ENCODE peak calls at places on chromosomes 2 and 18, in five cellular contexts. One of them, this sample, is unnamed.

GRCh38 chr2:232229296-232229916 is 149.1 kb upstream of the ALPP start:
- DNase-seq in cardiac fibroblast: peak; percentile 69
- DNase-seq in brain microvascular endothelial cell: peak; percentile 58
- DNase-seq in esophagus muscularis mucosa: no peak
- DNase-seq in endodermal cell: peak; percentile 49
- DNase-seq in this sample: no peak

GRCh38 chr18:44680271-44681038 is at the start of gene SETBP1:
- DNase-seq in cardiac fibroblast: no peak
- DNase-seq in brain microvascular endothelial cell: no peak
- DNase-seq in endodermal cell: peak; percentile 88
- DNase-seq in esophagus muscularis mucosa: peak; percentile 95
- DNase-seq in this sample: no peak

GRCh38 chr2:147236601-147237000 is 608.2 kb upstream of the ACVR2A start:
- DNase-seq in endodermal cell: no peak
- DNase-seq in brain microvascular endothelial cell: no peak
- DNase-seq in cardiac fibroblast: no peak
- DNase-seq in esophagus muscularis mucosa: no peak
- DNase-seq in this sample: no peak

GRCh38 chr2:86204458-86204857 is 5.2 kb downstream of the MRPL35 start:
- DNase-seq in cardiac fibroblast: no peak
- DNase-seq in endodermal cell: no peak
- DNase-seq in brain microvascular endothelial cell: no peak
- DNase-seq in esophagus muscularis mucosa: peak; percentile 31
- DNase-seq in this sample: no peak

GRCh38 chr2:31865215-31865614 is 145.6 kb downstream of the MEMO1 start:
- DNase-seq in esophagus muscularis mucosa: no peak
- DNase-seq in endodermal cell: no peak
- DNase-seq in cardiac fibroblast: no peak
- DNase-seq in brain microvascular endothelial cell: no peak
- DNase-seq in this sample: no peak

GRCh38 chr2:68767031-68767961 is 32.7 kb downstream of the ARHGAP25 start:
- DNase-seq in cardiac fibroblast: no peak
- DNase-seq in brain microvascular endothelial cell: no peak
- DNase-seq in esophagus muscularis mucosa: peak; percentile 74
- DNase-seq in endodermal cell: no peak
- DNase-seq in this sample: no peak

GRCh38 chr18:67517224-67517765 is 775 bp upstream of the DSEL start:
- DNase-seq in esophagus muscularis mucosa: no peak
- DNase-seq in brain microvascular endothelial cell: no peak
- DNase-seq in endodermal cell: peak; percentile 61
- DNase-seq in cardiac fibroblast: no peak
- DNase-seq in this sample: no peak

GRCh38 chr18:61579581-61579980 is 246.4 kb downstream of the CDH20 start:
- DNase-seq in esophagus muscularis mucosa: no peak
- DNase-seq in endodermal cell: no peak
- DNase-seq in cardiac fibroblast: no peak
- DNase-seq in brain microvascular endothelial cell: no peak
- DNase-seq in this sample: no peak

GRCh38 chr2:191355170-191355758 is 110.1 kb downstream of the MYO1B start:
- DNase-seq in brain microvascular endothelial cell: no peak
- DNase-seq in cardiac fibroblast: no peak
- DNase-seq in endodermal cell: no peak
- DNase-seq in esophagus muscularis mucosa: no peak
- DNase-seq in this sample: no peak

GRCh38 chr2:186342029-186342428 is 144.0 kb upstream of the ZC3H15 start:
- DNase-seq in brain microvascular endothelial cell: no peak
- DNase-seq in cardiac fibroblast: no peak
- DNase-seq in esophagus muscularis mucosa: no peak
- DNase-seq in endodermal cell: no peak
- DNase-seq in this sample: no peak

GRCh38 chr2:9655441-9656269 is 24.9 kb upstream of the YWHAQ start:
- DNase-seq in brain microvascular endothelial cell: peak; percentile 95
- DNase-seq in cardiac fibroblast: peak; percentile 97
- DNase-seq in endodermal cell: no peak
- DNase-seq in esophagus muscularis mucosa: no peak
- DNase-seq in this sample: peak; percentile 81

GRCh38 chr18:58525517-58525916 is 103.4 kb downstream of the ALPK2 start:
- DNase-seq in cardiac fibroblast: peak; percentile 53
- DNase-seq in esophagus muscularis mucosa: no peak
- DNase-seq in brain microvascular endothelial cell: peak; percentile 48
- DNase-seq in endodermal cell: no peak
- DNase-seq in this sample: no peak

GRCh38 chr2:166361351-166362153 is 14.2 kb downstream of the SCN9A start:
- DNase-seq in cardiac fibroblast: peak; percentile 68
- DNase-seq in endodermal cell: no peak
- DNase-seq in brain microvascular endothelial cell: peak; percentile 29
- DNase-seq in esophagus muscularis mucosa: no peak
- DNase-seq in this sample: no peak

GRCh38 chr2:63053889-63054725 is 3.5 kb downstream of the OTX1 start:
- DNase-seq in brain microvascular endothelial cell: no peak
- DNase-seq in endodermal cell: peak; percentile 95
- DNase-seq in cardiac fibroblast: no peak
- DNase-seq in esophagus muscularis mucosa: no peak
- DNase-seq in this sample: no peak
- H3K4me3 ChIP-seq in brain microvascular endothelial cell: no peak overlapping the region
- H3K4me3 ChIP-seq in endodermal cell: no peak overlapping the region
- H3K4me3 ChIP-seq in cardiac fibroblast: no peak overlapping the region
- H3K4me3 ChIP-seq in esophagus muscularis mucosa: no peak overlapping the region
- H3K4me3 ChIP-seq in this sample: no peak overlapping the region

DNA sequence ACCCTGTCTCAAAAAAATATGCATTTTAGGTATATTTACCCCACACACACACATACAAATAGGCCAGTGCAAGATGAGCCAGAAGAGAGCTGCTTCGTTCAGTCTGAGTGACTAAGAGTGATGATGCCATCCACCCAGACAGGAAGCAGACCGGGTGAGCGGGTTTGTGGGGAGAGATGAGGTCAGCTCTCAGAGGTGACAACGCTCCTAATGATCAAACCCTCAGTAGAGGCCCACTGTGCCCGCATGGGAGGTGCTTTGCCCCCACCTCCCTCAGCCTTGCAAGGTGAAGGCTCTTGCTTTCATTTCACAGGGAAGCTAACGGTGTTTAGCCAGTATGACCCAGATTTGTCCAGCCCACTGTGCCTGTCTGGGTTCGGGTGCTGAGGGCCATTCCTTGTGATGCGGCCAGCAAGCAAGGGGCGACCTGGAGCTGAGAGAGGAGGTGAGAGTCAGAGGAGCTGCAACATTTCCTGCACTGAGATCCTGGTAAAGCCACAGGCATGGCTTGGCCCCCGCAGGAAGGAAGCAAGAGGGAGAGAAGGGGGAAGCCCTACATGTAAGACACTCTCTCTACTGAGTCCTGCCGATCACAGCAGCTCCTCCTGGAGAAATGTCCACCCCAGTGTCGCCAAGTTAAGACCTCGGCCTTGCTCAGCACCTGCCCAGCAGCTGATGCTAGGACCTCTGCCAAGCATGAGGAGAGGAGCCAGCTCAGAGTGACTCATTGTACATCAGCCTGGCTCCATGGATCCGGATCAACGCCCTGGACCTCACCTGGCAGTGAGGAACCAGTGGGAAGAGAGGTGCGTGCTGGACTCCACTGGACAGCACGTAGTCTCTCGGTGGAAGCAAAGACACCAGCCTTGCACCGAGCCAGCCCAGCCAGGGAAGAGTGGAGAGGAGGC is 37.0 kb downstream of the NIFK start:
- DNase-seq in brain microvascular endothelial cell: peak; percentile 85
- DNase-seq in cardiac fibroblast: peak; percentile 92
- DNase-seq in endodermal cell: peak; percentile 45
- DNase-seq in esophagus muscularis mucosa: no peak
- DNase-seq in this sample: peak; percentile 49
- H3K4me3 ChIP-seq in brain microvascular endothelial cell: no peak overlapping the region
- H3K4me3 ChIP-seq in cardiac fibroblast: no peak overlapping the region
- H3K4me3 ChIP-seq in endodermal cell: no peak overlapping the region
- H3K4me3 ChIP-seq in esophagus muscularis mucosa: no peak overlapping the region
- H3K4me3 ChIP-seq in this sample: no peak overlapping the region

DNA sequence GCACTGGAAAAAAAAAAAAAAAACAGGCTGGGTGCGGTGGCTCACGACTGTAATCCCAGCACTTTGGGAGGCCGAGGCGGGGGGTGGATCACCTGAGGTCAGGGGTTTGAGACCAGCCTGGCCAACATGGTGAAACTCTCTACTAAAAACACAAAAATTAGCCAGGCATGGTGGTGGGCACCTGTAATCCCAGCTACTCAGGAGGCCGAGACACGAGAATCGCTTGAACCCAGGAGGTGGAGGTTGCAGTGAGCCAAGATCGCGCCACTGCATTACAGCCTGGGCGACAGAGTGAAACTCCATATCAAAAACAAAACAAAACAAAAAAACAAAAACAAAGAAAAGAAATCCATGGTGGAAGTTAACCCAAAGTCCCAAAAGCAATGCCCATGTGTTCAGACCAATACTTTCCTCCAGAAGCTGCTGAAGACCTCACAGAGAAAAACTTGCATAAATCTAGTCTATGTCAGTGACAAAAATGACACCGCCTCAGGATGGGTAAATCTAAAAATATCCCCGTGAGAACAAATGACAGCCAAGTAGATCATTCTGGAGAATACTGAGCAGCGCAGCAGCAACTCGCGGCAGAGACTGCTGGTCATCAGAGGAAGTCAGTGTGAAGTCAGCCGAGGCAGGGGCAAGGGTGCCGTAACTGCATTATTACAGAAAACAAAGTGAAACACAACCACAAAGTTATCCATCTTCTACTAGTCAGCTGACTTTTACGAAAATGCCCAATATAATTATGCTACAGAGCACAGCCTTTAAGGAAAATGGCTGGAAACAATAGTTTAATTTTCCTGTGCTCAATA is 41.0 kb downstream of the LPIN2 start:
- DNase-seq in esophagus muscularis mucosa: peak; percentile 93
- DNase-seq in brain microvascular endothelial cell: peak; percentile 76
- DNase-seq in cardiac fibroblast: peak; percentile 57
- DNase-seq in endodermal cell: no peak
- DNase-seq in this sample: no peak
- H3K4me3 ChIP-seq in esophagus muscularis mucosa: peak overlapping the region; percentile 18
- H3K4me3 ChIP-seq in brain microvascular endothelial cell: no peak overlapping the region
- H3K4me3 ChIP-seq in cardiac fibroblast: no peak overlapping the region
- H3K4me3 ChIP-seq in endodermal cell: no peak overlapping the region
- H3K4me3 ChIP-seq in this sample: no peak overlapping the region

GRCh38 chr2:177396630-177397460 is 4.3 kb downstream of the AGPS start:
- DNase-seq in cardiac fibroblast: peak; percentile 90
- DNase-seq in brain microvascular endothelial cell: peak; percentile 56
- DNase-seq in endodermal cell: no peak
- DNase-seq in esophagus muscularis mucosa: no peak
- DNase-seq in this sample: peak; percentile 57
- H3K4me3 ChIP-seq in cardiac fibroblast: peak overlapping the region; percentile 8
- H3K4me3 ChIP-seq in brain microvascular endothelial cell: no peak overlapping the region
- H3K4me3 ChIP-seq in endodermal cell: no peak overlapping the region
- H3K4me3 ChIP-seq in esophagus muscularis mucosa: no peak overlapping the region
- H3K4me3 ChIP-seq in this sample: no peak overlapping the region

GRCh38 chr18:80244956-80245730 is 2.2 kb downstream of the PARD6G start:
- DNase-seq in esophagus muscularis mucosa: no peak
- DNase-seq in endodermal cell: peak; percentile 42
- DNase-seq in brain microvascular endothelial cell: no peak
- DNase-seq in cardiac fibroblast: no peak
- DNase-seq in this sample: no peak
- H3K4me3 ChIP-seq in esophagus muscularis mucosa: no peak overlapping the region
- H3K4me3 ChIP-seq in endodermal cell: peak overlapping the region; percentile 73
- H3K4me3 ChIP-seq in brain microvascular endothelial cell: no peak overlapping the region
- H3K4me3 ChIP-seq in cardiac fibroblast: no peak overlapping the region
- H3K4me3 ChIP-seq in this sample: no peak overlapping the region

GRCh38 chr18:74785632-74786031 is 188.0 kb downstream of the ZNF407 start:
- DNase-seq in esophagus muscularis mucosa: no peak
- DNase-seq in endodermal cell: no peak
- DNase-seq in cardiac fibroblast: no peak
- DNase-seq in brain microvascular endothelial cell: no peak
- DNase-seq in this sample: no peak

GRCh38 chr18:74790451-74790850 is 192.8 kb downstream of the ZNF407 start:
- DNase-seq in esophagus muscularis mucosa: no peak
- DNase-seq in cardiac fibroblast: no peak
- DNase-seq in endodermal cell: no peak
- DNase-seq in brain microvascular endothelial cell: no peak
- DNase-seq in this sample: no peak

GRCh38 chr18:74791501-74792188 is 194.0 kb downstream of the ZNF407 start:
- DNase-seq in cardiac fibroblast: no peak
- DNase-seq in endodermal cell: no peak
- DNase-seq in brain microvascular endothelial cell: no peak
- DNase-seq in esophagus muscularis mucosa: no peak
- DNase-seq in this sample: no peak

GRCh38 chr18:74789078-74789477 is 191.4 kb downstream of the ZNF407 start:
- DNase-seq in brain microvascular endothelial cell: no peak
- DNase-seq in endodermal cell: no peak
- DNase-seq in esophagus muscularis mucosa: no peak
- DNase-seq in cardiac fibroblast: no peak
- DNase-seq in this sample: no peak

DNA sequence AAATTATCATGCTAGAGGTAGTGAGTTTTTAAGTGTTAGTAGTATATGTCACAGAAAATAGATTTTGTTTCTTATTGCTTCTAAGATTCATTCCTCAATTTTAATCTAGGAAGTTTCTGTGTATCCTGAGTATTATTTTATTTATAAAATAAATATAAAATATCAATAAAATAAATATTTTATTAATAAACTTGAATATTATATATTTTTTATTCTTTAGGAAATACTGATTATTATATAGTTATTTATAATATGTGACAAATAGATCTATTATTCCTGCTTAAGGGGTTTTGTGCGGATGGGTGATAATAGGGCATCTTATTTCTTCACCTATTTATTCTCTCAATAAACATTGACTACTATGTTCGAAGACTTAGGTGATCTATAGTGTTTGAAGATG is 191.0 kb downstream of the ZNF407 start:
- DNase-seq in esophagus muscularis mucosa: no peak
- DNase-seq in brain microvascular endothelial cell: no peak
- DNase-seq in endodermal cell: no peak
- DNase-seq in cardiac fibroblast: no peak
- DNase-seq in this sample: no peak
- H3K4me3 ChIP-seq in esophagus muscularis mucosa: no peak overlapping the region
- H3K4me3 ChIP-seq in brain microvascular endothelial cell: no peak overlapping the region
- H3K4me3 ChIP-seq in endodermal cell: no peak overlapping the region
- H3K4me3 ChIP-seq in cardiac fibroblast: no peak overlapping the region
- H3K4me3 ChIP-seq in this sample: no peak overlapping the region

GRCh38 chr18:37779220-37779619 is 213.6 kb upstream of the CELF4 start:
- DNase-seq in esophagus muscularis mucosa: no peak
- DNase-seq in brain microvascular endothelial cell: no peak
- DNase-seq in cardiac fibroblast: no peak
- DNase-seq in endodermal cell: no peak
- DNase-seq in this sample: no peak
- H3K4me3 ChIP-seq in esophagus muscularis mucosa: no peak overlapping the region
- H3K4me3 ChIP-seq in brain microvascular endothelial cell: no peak overlapping the region
- H3K4me3 ChIP-seq in cardiac fibroblast: no peak overlapping the region
- H3K4me3 ChIP-seq in endodermal cell: no peak overlapping the region
- H3K4me3 ChIP-seq in this sample: no peak overlapping the region

GRCh38 chr18:79378416-79379250 is 17.1 kb upstream of the NFATC1 start:
- DNase-seq in cardiac fibroblast: peak; percentile 81
- DNase-seq in endodermal cell: peak; percentile 98
- DNase-seq in esophagus muscularis mucosa: no peak
- DNase-seq in brain microvascular endothelial cell: peak; percentile 75
- DNase-seq in this sample: no peak
- H3K4me3 ChIP-seq in cardiac fibroblast: no peak overlapping the region
- H3K4me3 ChIP-seq in endodermal cell: no peak overlapping the region
- H3K4me3 ChIP-seq in esophagus muscularis mucosa: no peak overlapping the region
- H3K4me3 ChIP-seq in brain microvascular endothelial cell: no peak overlapping the region
- H3K4me3 ChIP-seq in this sample: no peak overlapping the region

DNA sequence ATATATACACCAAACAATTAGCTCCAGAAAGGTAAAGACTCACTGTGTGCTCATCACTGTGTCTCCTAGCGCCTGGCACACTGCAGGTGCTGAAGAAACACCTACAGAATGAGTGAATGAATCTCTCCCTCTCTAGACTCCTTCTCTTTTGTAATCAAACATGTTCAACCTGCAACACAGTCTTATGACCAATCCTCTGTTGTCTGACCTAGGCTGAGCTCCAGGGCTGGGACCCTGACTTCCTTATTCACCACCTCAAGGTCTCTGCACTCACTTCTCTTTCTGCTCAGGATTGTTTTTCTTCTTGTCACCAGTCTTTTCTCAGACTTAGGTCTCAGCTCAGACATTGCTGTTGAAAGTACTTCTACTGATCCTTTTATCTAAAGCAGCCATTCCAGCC is 9.8 kb downstream of the CKAP2L start:
- DNase-seq in endodermal cell: no peak
- DNase-seq in brain microvascular endothelial cell: no peak
- DNase-seq in esophagus muscularis mucosa: no peak
- DNase-seq in cardiac fibroblast: no peak
- DNase-seq in this sample: no peak
- H3K4me3 ChIP-seq in endodermal cell: peak overlapping the region; percentile 28
- H3K4me3 ChIP-seq in brain microvascular endothelial cell: no peak overlapping the region
- H3K4me3 ChIP-seq in esophagus muscularis mucosa: no peak overlapping the region
- H3K4me3 ChIP-seq in cardiac fibroblast: no peak overlapping the region
- H3K4me3 ChIP-seq in this sample: no peak overlapping the region

This sample was measured in skeletal muscle cell.